ENCODE peak calls at places on chromosome 1, in five cellular contexts. F is mesendoderm, Q is mesenchymal stem cell, N is fibroblast of lung, V is IMR-90. L is an unnamed sample.

GRCh38 chr1:97379387-97380075 is 541.3 kb downstream of the DPYD start:
- DNase-seq in F (no peak), N (peak), Q (peak), V (peak), L (no peak)

GRCh38 chr1:92989253-92989652 is 28.0 kb upstream of the DIPK1A start:
- DNase-seq in Q (no peak), V (no peak), F (no peak), N (no peak), L (no peak)

GRCh38 chr1:25700626-25701025 is 84.0 kb downstream of the MAN1C1 start:
- DNase-seq in F (peak), N (no peak), Q (no peak), V (no peak), L (peak)

GRCh38 chr1:17831619-17832018 is 76.5 kb downstream of the ACTL8 start:
- DNase-seq in N (peak), F (peak), Q (peak), V (peak), L (peak)

GRCh38 chr1:233140974-233141373 is 154.6 kb downstream of the PCNX2 start:
- DNase-seq in Q (peak), V (no peak), N (no peak), F (no peak), L (no peak)

GRCh38 chr1:44084998-44085675 is 33.5 kb upstream of the KLF17 start:
- DNase-seq in Q (peak), V (peak), N (peak), F (peak), L (no peak)

GRCh38 chr1:31668303-31668883 is 23.7 kb upstream of the PEF1 start:
- DNase-seq in N (no peak), V (no peak), Q (no peak), F (no peak), L (no peak)

GRCh38 chr1:182674346-182675246 is 9.8 kb downstream of the RGS8 start:
- DNase-seq in F (peak), N (peak), V (no peak), Q (peak), L (peak)

GRCh38 chr1:150536836-150537731 is 12.1 kb upstream of the ADAMTSL4 start:
- DNase-seq in Q (peak), F (peak), N (peak), V (no peak), L (no peak)

GRCh38 chr1:25011966-25012625 is 82.0 kb upstream of the RUNX3 start:
- DNase-seq in F (no peak), V (no peak), N (no peak), Q (no peak), L (no peak)

GRCh38 chr1:82907313-82907712 is 1091.6 kb downstream of the TTLL7 start:
- DNase-seq in N (no peak), Q (no peak), V (no peak), F (no peak), L (no peak)

DNA sequence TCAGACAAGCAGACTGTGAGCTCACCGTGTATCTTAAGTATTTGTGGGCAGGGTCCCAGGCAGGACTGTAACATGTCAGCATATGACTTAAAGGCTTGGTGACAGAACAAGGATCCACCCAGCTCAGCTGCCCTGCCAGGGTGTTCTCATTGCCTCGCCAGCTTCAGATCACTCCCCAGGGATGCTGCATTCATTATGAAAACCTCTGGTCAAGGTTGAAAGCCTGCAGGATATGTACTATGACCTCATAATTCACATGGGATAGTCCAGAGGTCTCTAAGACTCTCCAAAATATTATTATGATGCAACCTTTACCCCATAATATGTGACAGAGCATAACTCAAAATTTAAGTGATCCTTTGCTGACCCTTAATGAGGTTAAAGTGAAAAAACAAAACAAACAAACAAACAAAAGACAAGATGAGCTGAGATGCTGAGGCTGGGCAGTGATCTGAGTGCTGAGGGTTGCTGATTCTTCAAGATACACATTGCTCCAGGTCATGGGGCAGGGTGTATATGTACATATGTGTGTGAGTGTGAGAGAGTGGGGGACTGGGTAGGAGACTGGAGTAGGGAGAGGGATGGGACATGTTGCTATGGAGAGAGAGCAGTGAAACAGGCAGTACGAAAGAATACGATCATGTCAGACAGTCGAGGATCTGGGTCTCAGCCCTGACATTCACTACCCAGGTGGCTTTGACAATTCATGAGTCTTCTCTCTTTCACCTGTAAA is 98.8 kb upstream of the DUSP10 start:
- DNase-seq in V (no peak), N (no peak), F (no peak), Q (peak), L (no peak)
- H3K9ac ChIP-seq in V (no peak), N (no peak), F (no peak), Q (peak), L (no peak)

DNA sequence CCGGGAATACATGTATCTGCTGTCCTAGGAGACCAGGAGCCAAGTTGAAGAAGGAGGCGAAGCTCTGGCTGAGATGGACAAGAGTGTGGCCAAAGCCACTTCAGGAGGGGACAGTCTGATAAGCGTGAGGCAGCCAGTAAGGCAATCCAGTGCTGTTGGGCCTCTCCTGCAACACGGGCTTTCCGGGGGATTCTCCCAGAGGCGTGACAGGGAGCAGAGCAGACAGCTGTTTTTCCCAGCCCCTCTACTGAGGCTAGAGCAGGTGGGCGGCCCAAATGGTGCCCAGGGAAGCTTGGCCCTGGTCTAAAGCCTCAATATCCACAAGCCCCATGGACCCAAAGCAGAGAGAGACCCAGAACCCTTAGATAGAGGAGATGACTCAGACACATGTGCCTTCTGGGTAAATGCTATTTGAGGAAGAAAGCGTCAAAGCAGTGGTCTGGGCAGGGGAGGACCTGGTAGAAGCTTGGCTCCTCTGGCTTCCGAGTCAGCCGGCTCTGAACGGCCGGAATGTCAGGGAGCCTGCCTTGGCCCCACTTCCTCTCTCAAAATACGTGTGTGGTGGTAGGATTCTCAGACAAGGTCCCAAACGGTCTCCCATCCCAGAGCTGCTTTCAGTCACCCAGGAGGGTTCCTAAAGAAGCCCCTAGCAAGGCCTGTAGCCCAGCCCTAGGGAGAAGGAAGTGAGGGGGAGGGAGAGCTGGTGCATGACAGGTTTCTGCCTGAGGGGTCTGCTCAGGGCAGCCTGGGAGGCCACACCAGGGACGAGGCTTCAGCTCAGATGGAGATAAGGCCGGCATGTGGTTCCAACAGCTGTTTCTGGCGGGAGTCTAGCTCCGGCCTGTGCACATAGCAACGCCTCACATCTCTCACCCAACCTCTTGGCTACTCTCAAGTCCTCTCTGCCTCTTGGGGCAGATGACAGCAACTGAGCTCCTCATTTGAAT is 28.9 kb downstream of the PIK3C2B start:
- DNase-seq in N (peak), Q (no peak), F (peak), V (no peak), L (no peak)
- H3K27ac ChIP-seq in N (no peak), Q (no peak), F (no peak), V (no peak), L (no peak)

GRCh38 chr1:41514381-41514780 is 29.9 kb upstream of the EDN2 start:
- DNase-seq in V (no peak), Q (no peak), N (no peak), F (no peak), L (no peak)

GRCh38 chr1:41516168-41516961 is 31.9 kb upstream of the EDN2 start:
- DNase-seq in Q (peak), F (peak), N (peak), V (peak), L (peak)

GRCh38 chr1:41515778-41516167 is 31.3 kb upstream of the EDN2 start:
- DNase-seq in N (no peak), Q (no peak), F (no peak), V (no peak), L (no peak)

GRCh38 chr1:41517039-41517438 is 32.6 kb upstream of the EDN2 start:
- DNase-seq in N (no peak), Q (no peak), V (no peak), F (no peak), L (no peak)

GRCh38 chr1:41515131-41515678 is 30.7 kb upstream of the EDN2 start:
- DNase-seq in F (peak), V (no peak), Q (no peak), N (no peak), L (peak)
- H3K9ac ChIP-seq in F (no peak), V (no peak), Q (no peak), N (no peak), L (no peak)

DNA sequence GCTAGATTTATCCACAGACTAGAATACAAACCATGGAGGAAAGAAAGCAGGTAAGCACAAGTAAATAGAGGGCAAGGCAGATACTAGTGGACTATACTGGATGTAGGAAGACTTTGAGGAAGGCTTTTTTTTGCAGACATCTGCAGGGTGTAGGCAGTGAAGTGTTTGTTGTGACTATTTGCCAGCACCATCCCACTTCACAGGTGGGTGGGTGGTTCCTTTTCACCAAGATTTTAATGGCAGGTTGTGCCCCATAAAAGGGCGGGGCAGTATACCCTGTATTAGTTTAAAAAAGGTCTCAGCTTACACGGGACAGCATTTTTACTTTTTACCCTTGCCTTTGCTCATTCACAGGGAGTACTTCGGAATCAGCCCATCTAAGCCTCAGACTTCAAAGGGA is 100.6 kb downstream of the FGGY start:
- DNase-seq in Q (no peak), F (no peak), V (no peak), N (no peak), L (no peak)
- H3K27ac ChIP-seq in Q (no peak), F (no peak), V (no peak), N (no peak), L (no peak)

GRCh38 chr1:41672641-41673313 is 188.3 kb upstream of the EDN2 start:
- DNase-seq in Q (no peak), V (peak), N (peak), F (no peak), L (no peak)

GRCh38 chr1:41672173-41672572 is 187.7 kb upstream of the EDN2 start:
- DNase-seq in N (peak), F (peak), V (peak), Q (peak), L (no peak)

GRCh38 chr1:41673806-41674205 is 189.3 kb upstream of the EDN2 start:
- DNase-seq in Q (no peak), F (no peak), V (peak), N (no peak), L (no peak)

GRCh38 chr1:41674501-41674900 is 190.0 kb upstream of the EDN2 start:
- DNase-seq in Q (no peak), F (no peak), N (no peak), V (no peak), L (no peak)

GRCh38 chr1:41673355-41673754 is 188.9 kb upstream of the EDN2 start:
- DNase-seq in F (no peak), Q (no peak), N (peak), V (peak), L (no peak)
- H3K9ac ChIP-seq in F (no peak), Q (peak), N (no peak), V (peak), L (no peak)

L was measured in endodermal cell.